ENCODE peak calls at places on chromosomes 13 and 19, in four cellular contexts. One of them, this sample, is unnamed.

GRCh38 chr13:26946675-26947342 is 186.2 kb upstream of the GPR12 start:
- DNase-seq in endothelial cell: no peak
- DNase-seq in pancreas: no peak
- DNase-seq in CD8-positive, alpha-beta T cell: no peak
- DNase-seq in this sample: no peak

GRCh38 chr13:28120317-28120716 is 18.0 kb upstream of the PAN3 start:
- DNase-seq in endothelial cell: no peak
- DNase-seq in pancreas: no peak
- DNase-seq in CD8-positive, alpha-beta T cell: no peak
- DNase-seq in this sample: no peak

GRCh38 chr13:45820106-45820838 is 31.3 kb downstream of the SIAH3 start:
- DNase-seq in endothelial cell: no peak
- DNase-seq in pancreas: no peak
- DNase-seq in CD8-positive, alpha-beta T cell: no peak
- DNase-seq in this sample: no peak

GRCh38 chr19:14187586-14187985 is 18.4 kb downstream of the ADGRL1 start:
- DNase-seq in endothelial cell: no peak
- DNase-seq in pancreas: no peak
- DNase-seq in CD8-positive, alpha-beta T cell: no peak
- DNase-seq in this sample: no peak

GRCh38 chr19:38165335-38165734 is 58.7 kb downstream of the DPF1 start:
- DNase-seq in endothelial cell: no peak
- DNase-seq in pancreas: no peak
- DNase-seq in CD8-positive, alpha-beta T cell: no peak
- DNase-seq in this sample: no peak

GRCh38 chr19:2254052-2254872 is 2.0 kb downstream of the JSRP1 start:
- DNase-seq in endothelial cell: peak
- DNase-seq in pancreas: peak
- DNase-seq in CD8-positive, alpha-beta T cell: no peak
- DNase-seq in this sample: no peak

GRCh38 chr13:23808803-23809202 is 80.4 kb downstream of the MIPEP start:
- DNase-seq in endothelial cell: no peak
- DNase-seq in pancreas: no peak
- DNase-seq in CD8-positive, alpha-beta T cell: no peak
- DNase-seq in this sample: no peak

GRCh38 chr13:50617134-50617721 is 226.3 kb downstream of the DLEU7 start:
- DNase-seq in endothelial cell: no peak
- DNase-seq in pancreas: no peak
- DNase-seq in CD8-positive, alpha-beta T cell: no peak
- DNase-seq in this sample: no peak

GRCh38 chr13:32309812-32310706 is 5.1 kb downstream of the ZAR1L start:
- DNase-seq in endothelial cell: peak
- DNase-seq in pancreas: no peak
- DNase-seq in CD8-positive, alpha-beta T cell: no peak
- DNase-seq in this sample: no peak

GRCh38 chr13:48404952-48405351 is 8.0 kb downstream of the LPAR6 start:
- DNase-seq in endothelial cell: no peak
- DNase-seq in pancreas: no peak
- DNase-seq in CD8-positive, alpha-beta T cell: no peak
- DNase-seq in this sample: no peak

GRCh38 chr19:41548954-41549688 is 26.8 kb upstream of the CEACAM21 start:
- DNase-seq in endothelial cell: peak
- DNase-seq in pancreas: no peak
- DNase-seq in CD8-positive, alpha-beta T cell: peak
- DNase-seq in this sample: no peak

GRCh38 chr19:12838182-12838890 is at the start of gene MAST1:
- DNase-seq in endothelial cell: peak
- DNase-seq in pancreas: peak
- DNase-seq in CD8-positive, alpha-beta T cell: no peak
- DNase-seq in this sample: peak

GRCh38 chr13:113584870-113585671 is 518 bp downstream of the TFDP1 start:
- DNase-seq in endothelial cell: no peak
- DNase-seq in pancreas: peak
- DNase-seq in CD8-positive, alpha-beta T cell: no peak
- DNase-seq in this sample: peak

GRCh38 chr19:10762656-10763055 is 44.8 kb downstream of the DNM2 start:
- DNase-seq in endothelial cell: no peak
- DNase-seq in pancreas: no peak
- DNase-seq in CD8-positive, alpha-beta T cell: no peak
- DNase-seq in this sample: no peak

GRCh38 chr19:53621885-53622710 is 9.7 kb upstream of the DPRX start:
- DNase-seq in endothelial cell: no peak
- DNase-seq in pancreas: no peak
- DNase-seq in CD8-positive, alpha-beta T cell: no peak
- DNase-seq in this sample: no peak

GRCh38 chr19:21264891-21265290 is 64.3 kb downstream of the ZNF708 start:
- DNase-seq in endothelial cell: no peak
- DNase-seq in pancreas: no peak
- DNase-seq in CD8-positive, alpha-beta T cell: no peak
- DNase-seq in this sample: no peak

GRCh38 chr19:14113762-14114414 is 3.7 kb downstream of the PRKACA start:
- DNase-seq in endothelial cell: no peak
- DNase-seq in pancreas: peak
- DNase-seq in CD8-positive, alpha-beta T cell: no peak
- DNase-seq in this sample: peak

DNA sequence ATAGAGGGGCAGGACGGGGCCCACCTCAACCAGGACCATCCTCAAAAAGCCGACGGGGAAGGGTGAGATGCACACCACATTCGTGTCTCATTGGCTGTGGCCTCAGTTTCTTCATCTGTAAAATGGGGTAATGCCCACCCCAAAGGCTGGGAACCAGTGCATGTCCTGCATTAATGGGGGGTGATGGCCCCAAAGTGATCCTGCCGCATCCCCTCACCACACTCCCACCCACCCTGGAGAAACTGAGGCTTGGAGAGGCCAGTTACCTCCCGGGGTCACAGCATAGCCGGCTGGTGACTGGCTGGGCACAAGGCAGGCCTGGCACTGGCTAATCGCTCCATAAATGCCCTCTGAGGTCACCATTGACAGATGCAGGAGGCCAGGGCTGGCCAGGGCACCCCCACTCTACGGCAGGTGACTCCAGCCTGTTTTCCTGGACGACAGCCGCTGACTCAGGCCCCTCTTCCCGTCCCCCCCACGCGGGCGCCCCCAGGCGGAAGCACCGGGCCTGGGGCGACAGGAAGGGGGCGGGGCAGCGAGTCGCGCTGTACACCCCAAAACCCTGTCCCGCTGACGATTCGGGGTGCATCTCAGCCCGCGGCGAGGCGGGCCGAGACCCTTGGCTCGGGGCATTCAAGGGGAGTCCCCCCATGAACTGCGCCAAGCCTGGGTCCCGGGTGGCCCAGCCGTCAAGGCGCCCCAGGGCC is 483 bp upstream of the MIDN start:
- DNase-seq in endothelial cell: peak
- DNase-seq in pancreas: peak
- DNase-seq in CD8-positive, alpha-beta T cell: no peak
- DNase-seq in this sample: peak
- TF ChIP-seq CTCF in endothelial cell: no peak
- TF ChIP-seq CTCF in pancreas: no peak
- TF ChIP-seq CTCF in CD8-positive, alpha-beta T cell: no peak
- TF ChIP-seq CTCF in this sample: peak

GRCh38 chr13:30148791-30149190 is 158.6 kb downstream of the KATNAL1 start:
- DNase-seq in endothelial cell: no peak
- DNase-seq in pancreas: no peak
- DNase-seq in CD8-positive, alpha-beta T cell: no peak
- DNase-seq in this sample: no peak

GRCh38 chr13:30149248-30149647 is 158.1 kb downstream of the KATNAL1 start:
- DNase-seq in endothelial cell: no peak
- DNase-seq in pancreas: no peak
- DNase-seq in CD8-positive, alpha-beta T cell: no peak
- DNase-seq in this sample: no peak

GRCh38 chr13:30145709-30146367 is 161.5 kb downstream of the KATNAL1 start:
- DNase-seq in endothelial cell: no peak
- DNase-seq in pancreas: no peak
- DNase-seq in CD8-positive, alpha-beta T cell: no peak
- DNase-seq in this sample: no peak

GRCh38 chr13:30148171-30148754 is 159.1 kb downstream of the KATNAL1 start:
- DNase-seq in endothelial cell: no peak
- DNase-seq in pancreas: no peak
- DNase-seq in CD8-positive, alpha-beta T cell: peak
- DNase-seq in this sample: no peak

DNA sequence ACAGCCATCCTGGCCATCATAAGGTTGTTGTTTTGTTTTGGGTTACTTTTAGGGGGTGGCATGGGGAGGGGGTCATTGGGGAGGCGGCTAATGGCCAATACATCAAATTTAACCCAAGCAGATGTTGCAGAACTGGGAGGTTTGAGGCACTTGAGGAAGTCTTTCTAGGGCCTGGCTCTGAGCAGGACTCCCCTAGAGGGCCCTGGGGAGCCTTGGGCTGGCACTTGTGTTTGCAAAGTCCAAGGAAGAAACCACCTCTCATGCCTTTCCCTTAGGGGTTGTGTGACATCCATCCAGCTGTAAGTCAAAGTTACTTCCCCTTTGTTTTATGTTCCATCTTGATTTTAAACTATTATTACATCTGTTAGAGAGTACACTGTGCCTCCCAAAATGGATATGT is 160.0 kb downstream of the KATNAL1 start:
- DNase-seq in endothelial cell: no peak
- DNase-seq in pancreas: no peak
- DNase-seq in CD8-positive, alpha-beta T cell: no peak
- DNase-seq in this sample: no peak
- TF ChIP-seq CTCF in endothelial cell: no peak
- TF ChIP-seq CTCF in pancreas: no peak
- TF ChIP-seq CTCF in CD8-positive, alpha-beta T cell: no peak
- TF ChIP-seq CTCF in this sample: no peak

DNA sequence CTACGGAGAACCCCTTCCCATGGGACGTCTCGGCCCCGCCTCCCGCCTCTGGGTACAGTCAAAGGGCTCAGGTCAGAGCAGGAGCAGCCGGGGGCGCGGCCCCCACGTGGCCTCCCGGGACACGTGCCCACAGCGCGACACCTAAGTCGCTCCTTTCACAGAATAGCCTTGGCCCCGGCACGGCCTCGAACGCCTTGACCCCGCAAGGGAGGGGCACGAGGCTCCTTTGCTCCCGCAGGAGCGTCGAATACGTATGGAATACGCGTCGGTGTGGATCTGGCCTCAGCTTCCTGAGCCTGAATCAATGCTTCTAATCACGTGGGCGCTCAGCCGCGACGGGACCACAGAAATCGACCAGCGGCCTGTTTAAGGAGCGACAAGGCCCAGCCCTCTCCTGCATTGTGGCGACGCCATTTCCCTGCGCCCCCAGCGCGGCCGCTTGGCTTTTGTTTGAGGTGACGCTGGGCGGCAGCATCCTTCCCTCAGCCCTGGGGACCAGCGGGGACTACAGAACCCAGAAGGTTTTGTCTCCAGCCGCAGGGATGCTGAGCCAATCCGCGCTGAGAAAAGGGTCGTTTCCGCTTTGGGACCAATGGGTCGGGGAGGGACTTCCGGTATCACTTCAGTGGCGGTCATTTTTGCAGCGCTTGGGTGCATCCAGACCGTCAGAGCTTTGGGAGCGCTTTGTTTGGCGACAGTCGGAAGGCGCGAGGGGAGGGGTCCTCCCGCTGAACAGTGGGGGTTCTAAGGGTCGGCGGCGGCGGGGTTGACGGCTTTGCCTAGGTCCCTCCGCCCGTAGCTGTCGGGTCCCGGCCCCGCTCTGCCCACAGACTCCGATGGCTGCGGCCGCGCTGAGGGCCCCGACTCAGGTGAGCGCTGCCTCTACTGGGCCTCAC is at the start of gene ZIK1:
- DNase-seq in endothelial cell: peak
- DNase-seq in pancreas: peak
- DNase-seq in CD8-positive, alpha-beta T cell: peak
- DNase-seq in this sample: peak
- TF ChIP-seq CTCF in endothelial cell: no peak
- TF ChIP-seq CTCF in pancreas: no peak
- TF ChIP-seq CTCF in CD8-positive, alpha-beta T cell: peak
- TF ChIP-seq CTCF in this sample: peak

DNA sequence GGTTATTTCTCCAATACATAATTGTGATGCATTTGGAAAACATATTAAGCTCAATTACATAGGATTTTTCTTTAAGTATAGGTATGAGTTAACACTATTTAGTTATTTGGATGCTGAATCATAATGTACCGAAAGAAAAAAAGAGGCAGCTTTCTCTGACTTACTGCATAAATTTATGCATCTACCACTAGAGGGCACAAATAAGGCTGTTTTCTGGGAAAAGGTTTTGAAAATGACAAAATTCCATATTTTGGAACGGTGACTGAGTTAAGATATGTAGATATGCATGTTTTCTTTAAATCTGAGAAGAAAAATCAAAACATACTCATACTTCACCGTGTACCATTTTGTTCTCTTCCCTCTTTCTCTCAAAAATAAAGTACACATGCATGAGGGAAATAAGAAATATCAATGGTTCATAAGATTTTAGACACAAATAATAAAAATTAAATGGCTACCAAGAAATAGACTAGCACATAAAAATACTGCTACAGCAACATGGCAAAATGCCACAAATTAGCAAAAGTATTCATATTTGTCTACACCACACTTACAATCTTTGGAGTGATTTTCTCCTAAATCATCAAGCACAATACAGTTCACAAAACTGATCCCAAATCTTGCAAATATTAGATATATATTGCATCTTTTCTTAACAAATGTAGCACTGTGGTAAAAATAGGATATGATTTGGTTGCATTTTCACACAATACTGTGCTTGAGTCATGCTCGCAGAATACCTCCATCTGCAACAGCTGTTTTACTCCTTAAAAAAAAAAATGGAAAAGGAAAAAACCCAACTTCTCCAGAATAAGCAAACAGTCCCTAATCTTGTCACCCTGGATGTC is 260.0 kb downstream of the FGF14 start:
- DNase-seq in endothelial cell: no peak
- DNase-seq in pancreas: no peak
- DNase-seq in CD8-positive, alpha-beta T cell: no peak
- DNase-seq in this sample: no peak
- TF ChIP-seq CTCF in endothelial cell: peak
- TF ChIP-seq CTCF in pancreas: no peak
- TF ChIP-seq CTCF in CD8-positive, alpha-beta T cell: peak
- TF ChIP-seq CTCF in this sample: peak

GRCh38 chr19:30895946-30896345 is 453.3 kb downstream of the TSHZ3 start:
- DNase-seq in endothelial cell: no peak
- DNase-seq in pancreas: no peak
- DNase-seq in CD8-positive, alpha-beta T cell: no peak
- DNase-seq in this sample: no peak
- TF ChIP-seq CTCF in endothelial cell: no peak
- TF ChIP-seq CTCF in pancreas: no peak
- TF ChIP-seq CTCF in CD8-positive, alpha-beta T cell: no peak
- TF ChIP-seq CTCF in this sample: no peak

GRCh38 chr19:51783373-51783772 is 11.6 kb upstream of the FPR3 start:
- DNase-seq in endothelial cell: peak
- DNase-seq in pancreas: no peak
- DNase-seq in CD8-positive, alpha-beta T cell: no peak
- DNase-seq in this sample: no peak
- TF ChIP-seq CTCF in endothelial cell: no peak
- TF ChIP-seq CTCF in pancreas: no peak
- TF ChIP-seq CTCF in CD8-positive, alpha-beta T cell: no peak
- TF ChIP-seq CTCF in this sample: no peak

GRCh38 chr13:75416327-75417005 is 65.5 kb downstream of the TBC1D4 start:
- DNase-seq in endothelial cell: no peak
- DNase-seq in pancreas: no peak
- DNase-seq in CD8-positive, alpha-beta T cell: no peak
- DNase-seq in this sample: no peak
- TF ChIP-seq CTCF in endothelial cell: no peak
- TF ChIP-seq CTCF in pancreas: no peak
- TF ChIP-seq CTCF in CD8-positive, alpha-beta T cell: no peak
- TF ChIP-seq CTCF in this sample: no peak

This sample was measured in lower lobe of right lung.